ENCODE peak calls at places on chromosome 2, in six cellular contexts. S is GM12878, I is NB4, R is uterus, G is stomach, B is adrenal gland. N is an unnamed sample.

GRCh38 chr2:208074610-208075356 is 49.5 kb upstream of the PLEKHM3 start:
- DNase-seq in S (no peak), G (no peak), I (no peak), B (no peak), R (no peak), N (no peak)

GRCh38 chr2:205073433-205074020 is 528.3 kb downstream of the PARD3B start:
- DNase-seq in S (no peak), I (no peak), B (no peak), R (no peak), G (no peak), N (no peak)

GRCh38 chr2:37414470-37414949 is 70.1 kb downstream of the QPCT start:
- DNase-seq in R (peak), S (peak), I (peak), G (no peak), B (no peak), N (no peak)

GRCh38 chr2:159172403-159172802 is 114.1 kb downstream of the WDSUB1 start:
- DNase-seq in R (no peak), G (no peak), I (no peak), B (no peak), S (no peak), N (no peak)

GRCh38 chr2:157692768-157693167 is 64.1 kb upstream of the ACVR1C start:
- DNase-seq in I (no peak), B (no peak), S (no peak), R (no peak), G (no peak), N (peak)

GRCh38 chr2:26988165-26988879 is 17.9 kb downstream of the MAPRE3 start:
- DNase-seq in S (no peak), G (no peak), B (no peak), R (no peak), I (peak), N (no peak)

GRCh38 chr2:241199286-241199685 is 10.8 kb downstream of the ANO7 start:
- DNase-seq in R (no peak), B (no peak), G (no peak), S (no peak), I (no peak), N (no peak)

GRCh38 chr2:71742953-71743601 is 289.7 kb downstream of the DYSF start:
- DNase-seq in S (no peak), B (peak), R (peak), I (peak), G (no peak), N (peak)

GRCh38 chr2:10478916-10479315 is 30.8 kb upstream of the ODC1 start:
- DNase-seq in B (no peak), I (no peak), S (no peak), G (no peak), R (no peak), N (no peak)

GRCh38 chr2:78070693-78071092 is 548.5 kb upstream of the LRRTM4 start:
- DNase-seq in G (no peak), B (no peak), R (no peak), I (no peak), S (no peak), N (no peak)

GRCh38 chr2:212451786-212452200 is 86.8 kb downstream of the ERBB4 start:
- DNase-seq in B (no peak), R (no peak), I (no peak), G (no peak), S (no peak), N (no peak)

GRCh38 chr2:128668946-128669345 is 350.3 kb upstream of the HS6ST1 start:
- DNase-seq in R (no peak), G (no peak), I (no peak), S (no peak), B (no peak), N (no peak)

GRCh38 chr2:43276962-43277383 is 50.6 kb upstream of the ZFP36L2 start:
- DNase-seq in G (peak), I (no peak), B (no peak), R (peak), S (no peak), N (peak)

GRCh38 chr2:124755386-124755785 is 730.3 kb downstream of the CNTNAP5 start:
- DNase-seq in S (no peak), B (no peak), R (no peak), G (no peak), I (no peak), N (no peak)

GRCh38 chr2:45729753-45730512 is 78.5 kb downstream of the PRKCE start:
- DNase-seq in B (no peak), I (peak), R (no peak), S (peak), G (no peak), N (no peak)

GRCh38 chr2:16623046-16623445 is 42.6 kb downstream of the CYRIA start:
- DNase-seq in R (no peak), B (no peak), I (no peak), G (no peak), S (no peak), N (no peak)

GRCh38 chr2:101047075-101047766 is 45.1 kb downstream of the RPL31 start:
- DNase-seq in R (no peak), G (peak), S (no peak), B (no peak), I (no peak), N (peak)

GRCh38 chr2:12637754-12638153 is 79.0 kb upstream of the TRIB2 start:
- DNase-seq in G (no peak), S (no peak), R (no peak), I (no peak), B (peak), N (no peak)

GRCh38 chr2:36322108-36322507 is 33.5 kb upstream of the CRIM1 start:
- DNase-seq in B (no peak), R (no peak), G (no peak), I (peak), S (no peak), N (no peak)

GRCh38 chr2:71531522-71532047 is 78.2 kb downstream of the DYSF start:
- DNase-seq in B (no peak), S (no peak), G (no peak), I (peak), R (no peak), N (no peak)

GRCh38 chr2:233409286-233409991 is 55.1 kb downstream of the DGKD start:
- DNase-seq in I (no peak), R (no peak), G (peak), B (no peak), S (no peak), N (no peak)

GRCh38 chr2:78861546-78861945 is 164.0 kb upstream of the REG3G start:
- DNase-seq in R (no peak), I (peak), B (no peak), G (no peak), S (no peak), N (no peak)

GRCh38 chr2:146642066-146642465 is 1202.8 kb upstream of the ACVR2A start:
- DNase-seq in R (no peak), I (no peak), S (no peak), B (no peak), G (no peak), N (no peak)

GRCh38 chr2:206688992-206689391 is 29.2 kb downstream of the DYTN start:
- DNase-seq in S (no peak), B (no peak), I (no peak), R (no peak), G (no peak), N (no peak)

GRCh38 chr2:148680462-148680861 is 35.9 kb downstream of the EPC2 start:
- DNase-seq in B (no peak), I (no peak), S (no peak), R (no peak), G (no peak), N (no peak)

GRCh38 chr2:68156419-68156818 is 1.3 kb upstream of the PNO1 start:
- DNase-seq in G (no peak), S (no peak), R (no peak), B (no peak), I (no peak), N (no peak)

GRCh38 chr2:241329669-241330615 is 14.2 kb downstream of the SEPTIN2 start:
- DNase-seq in R (no peak), G (no peak), B (no peak), S (no peak), I (no peak), N (no peak)

GRCh38 chr2:168118733-168119518 is 128.5 kb downstream of the STK39 start:
- DNase-seq in S (no peak), G (no peak), B (no peak), R (no peak), I (peak), N (no peak)

GRCh38 chr2:232322560-232323327 is 55.8 kb upstream of the ALPP start:
- DNase-seq in R (no peak), G (peak), B (no peak), S (no peak), I (peak), N (peak)

GRCh38 chr2:72576861-72577260 is 249.0 kb downstream of the EXOC6B start:
- DNase-seq in S (no peak), I (no peak), G (no peak), B (no peak), R (no peak), N (no peak)

GRCh38 chr2:23066701-23067100 is 318.3 kb upstream of the KLHL29 start:
- DNase-seq in S (no peak), G (no peak), I (no peak), R (no peak), B (no peak), N (no peak)

GRCh38 chr2:32768387-32769174 is 140.7 kb downstream of the TTC27 start:
- DNase-seq in G (no peak), R (no peak), S (no peak), I (peak), B (no peak), N (no peak)

GRCh38 chr2:43078301-43078700 is 148.1 kb downstream of the ZFP36L2 start:
- DNase-seq in G (no peak), S (no peak), I (no peak), B (no peak), R (no peak), N (no peak)

GRCh38 chr2:152646775-152647174 is 70.5 kb downstream of the PRPF40A start:
- DNase-seq in I (no peak), G (no peak), S (no peak), R (no peak), B (no peak), N (no peak)

GRCh38 chr2:153497938-153498629 is 19.5 kb upstream of the RPRM start:
- DNase-seq in R (no peak), G (no peak), B (peak), I (no peak), S (no peak), N (no peak)

GRCh38 chr2:46132996-46133395 is 164.2 kb upstream of the EPAS1 start:
- DNase-seq in R (no peak), I (no peak), G (no peak), B (no peak), S (no peak), N (no peak)

GRCh38 chr2:216215991-216216390 is 106.8 kb downstream of the XRCC5 start:
- DNase-seq in S (no peak), G (no peak), B (no peak), R (no peak), I (peak), N (no peak)
- TF ChIP-seq CTCF in S (peak), G (no peak), B (peak), R (no peak), I (peak), N (no peak)

GRCh38 chr2:239805043-239805329 is 220.2 kb downstream of the NDUFA10 start:
- DNase-seq in B (peak), I (no peak), R (no peak), G (peak), S (no peak), N (peak)
- TF ChIP-seq POLR2A in B (no peak), I (no peak), R (no peak), G (no peak), S (no peak), N (no peak)

GRCh38 chr2:63843093-63843492 is 1.4 kb downstream of the UGP2 start:
- DNase-seq in I (no peak), R (no peak), B (no peak), G (no peak), S (no peak), N (no peak)

GRCh38 chr2:63842149-63843061 is 709 bp downstream of the UGP2 start:
- DNase-seq in B (peak), S (no peak), R (peak), I (peak), G (peak), N (no peak)

GRCh38 chr2:63840081-63840784 is 1.5 kb upstream of the UGP2 start:
- DNase-seq in R (no peak), G (peak), B (no peak), I (peak), S (no peak), N (no peak)

GRCh38 chr2:63840785-63841253 is 877 bp upstream of the UGP2 start:
- DNase-seq in I (peak), G (peak), R (peak), B (peak), S (peak), N (peak)

DNA sequence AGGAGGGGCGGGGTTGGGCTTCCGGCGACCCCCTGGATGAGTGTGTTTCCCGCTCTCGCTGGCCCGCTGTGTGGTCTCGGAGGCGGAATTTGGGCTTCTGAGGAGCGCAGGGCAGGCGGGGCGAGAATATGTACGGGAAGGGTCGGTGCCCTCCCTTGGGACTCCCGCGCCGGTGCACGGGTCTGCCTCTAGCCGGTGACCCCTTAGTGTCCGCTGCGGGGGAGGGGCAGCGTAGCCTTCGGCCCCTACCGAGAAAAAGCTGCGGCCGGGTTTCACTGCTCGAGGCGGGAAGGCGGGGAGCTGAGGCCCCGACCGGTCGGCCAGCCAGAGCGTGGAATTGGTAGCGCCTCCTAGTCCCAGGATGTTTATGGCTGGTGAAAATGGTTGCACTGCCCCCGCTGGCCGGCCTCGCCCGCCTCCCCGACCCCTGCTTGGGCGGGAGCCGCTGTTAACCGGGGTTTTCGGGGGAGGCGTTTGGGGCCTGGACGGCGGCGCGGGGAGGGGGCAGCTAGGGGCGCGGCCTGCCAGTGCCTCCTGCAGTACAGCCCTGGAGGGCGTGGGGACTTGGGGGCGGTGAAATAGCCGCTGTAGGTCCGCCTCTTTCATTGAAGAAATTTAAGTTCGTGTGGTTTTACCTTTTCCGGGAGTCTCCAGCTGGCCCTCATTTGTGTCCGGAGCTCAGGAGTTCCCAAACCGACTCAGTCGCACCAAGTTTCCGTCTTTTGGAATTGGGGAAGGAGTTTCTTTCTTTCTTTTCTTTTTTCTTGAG is at the start of gene UGP2:
- DNase-seq in I (peak), S (peak), G (peak), B (peak), R (peak), N (peak)
- TF ChIP-seq CTCF in I (peak), S (peak), G (peak), B (no peak), R (peak), N (no peak)

GRCh38 chr2:30287190-30287589 is 55.9 kb downstream of the LBH start:
- DNase-seq in B (no peak), S (no peak), G (no peak), I (no peak), R (no peak), N (no peak)
- TF ChIP-seq POLR2A in B (no peak), S (no peak), G (no peak), I (no peak), R (no peak), N (no peak)

GRCh38 chr2:191009541-191010374 is 4.2 kb downstream of the STAT1 start:
- DNase-seq in B (no peak), S (no peak), R (no peak), I (no peak), G (no peak), N (no peak)
- TF ChIP-seq CTCF in B (no peak), S (no peak), R (no peak), I (no peak), G (no peak), N (no peak)

DNA sequence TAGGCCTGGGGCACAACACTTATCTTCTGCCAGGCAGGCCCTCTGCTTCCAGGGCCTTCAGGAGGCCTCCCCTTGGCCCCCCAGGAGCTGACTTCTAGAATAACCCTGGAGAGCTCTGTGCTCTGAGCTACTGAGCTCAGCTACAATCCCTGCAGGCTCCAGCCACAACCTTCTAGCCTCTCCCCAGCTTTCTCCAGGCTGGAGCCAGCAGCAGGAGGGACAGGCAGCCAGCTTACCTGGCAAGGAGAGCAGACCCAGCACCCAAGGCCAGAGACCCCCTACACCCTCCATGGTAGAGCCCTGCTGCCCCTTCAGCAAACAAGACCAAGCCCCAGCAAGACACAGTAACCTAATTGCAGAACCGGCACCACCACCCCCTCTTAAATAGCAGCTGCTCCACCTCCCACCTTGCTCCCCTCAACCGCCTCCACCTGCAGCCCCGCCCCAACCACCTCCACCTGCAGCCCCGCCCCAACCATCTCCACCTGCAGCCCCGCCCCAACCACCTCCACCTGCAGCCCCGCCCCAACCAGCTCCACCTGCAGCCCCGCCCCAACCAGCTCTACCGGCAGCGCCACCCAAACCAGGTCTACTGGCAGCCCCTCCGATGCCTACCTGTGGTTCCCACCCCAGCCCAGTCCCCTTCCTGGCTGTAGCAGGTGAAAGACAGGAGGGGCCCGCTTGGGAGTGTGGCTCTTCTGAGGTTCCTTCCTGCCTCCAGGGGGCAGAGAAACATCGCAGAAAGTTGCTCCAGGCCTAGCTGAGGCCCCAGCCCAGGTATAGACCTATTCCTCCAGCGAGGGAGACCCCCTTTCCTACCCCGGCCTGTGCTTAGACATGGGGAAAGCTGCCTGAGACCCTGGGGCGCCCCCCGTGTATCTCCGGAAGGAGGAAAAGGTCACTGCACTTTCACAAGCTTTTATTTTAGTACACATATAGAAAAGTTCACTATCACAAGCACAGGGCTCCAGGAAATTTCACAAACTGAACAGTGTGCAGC is at the start of gene ASTL:
- DNase-seq in G (peak), R (no peak), S (no peak), B (peak), I (peak), N (no peak)
- TF ChIP-seq POLR2A in G (no peak), R (no peak), S (no peak), B (no peak), I (no peak), N (no peak)

GRCh38 chr2:5453648-5454390 is 238.4 kb upstream of the SOX11 start:
- DNase-seq in B (no peak), I (no peak), G (no peak), R (no peak), S (no peak), N (no peak)
- TF ChIP-seq CTCF in B (no peak), I (no peak), G (no peak), R (no peak), S (no peak), N (no peak)

N was measured in breast epithelium.